ENCODE peak calls at places on chromosomes 13 and 19, in five cellular contexts. R is upper lobe of right lung; A is CD4-positive, alpha-beta T cell; I is A172; U is GM03348. M is an unnamed sample.

GRCh38 chr13:65582160-65582559 is 1648.0 kb downstream of the PCDH9 start:
- DNase-seq in R (no peak), A (no peak), I (no peak), U (no peak), M (no peak)

GRCh38 chr13:64810701-64811258 is 2419.4 kb downstream of the PCDH9 start:
- DNase-seq in R (no peak), A (no peak), I (peak; percentile 7), U (no peak), M (no peak)

GRCh38 chr19:34481861-34482379 is 362 bp downstream of the WTIP start:
- DNase-seq in R (peak; percentile 71), A (no peak), I (no peak), U (peak; percentile 91), M (no peak)

GRCh38 chr13:112136095-112136494 is 69.1 kb downstream of the SOX1 start:
- DNase-seq in R (peak; percentile 42), A (no peak), I (no peak), U (no peak), M (no peak)

GRCh38 chr13:34756136-34756535 is 185.9 kb upstream of the NBEA start:
- DNase-seq in R (no peak), A (no peak), I (no peak), U (no peak), M (no peak)

GRCh38 chr19:35789978-35790944 is 14.9 kb downstream of the ARHGAP33 start:
- DNase-seq in R (no peak), A (no peak), I (no peak), U (no peak), M (no peak)

GRCh38 chr19:49892716-49893115 is 4.0 kb downstream of the IL4I1 start:
- DNase-seq in R (no peak), A (no peak), I (no peak), U (no peak), M (no peak)

GRCh38 chr19:18915639-18916038 is 3.5 kb downstream of the COPE start:
- DNase-seq in R (no peak), A (no peak), I (peak; percentile 46), U (peak; percentile 49), M (peak; percentile 79)

GRCh38 chr13:45178349-45179142 is 22.3 kb downstream of the KCTD4 start:
- DNase-seq in R (no peak), A (no peak), I (peak; percentile 78), U (no peak), M (peak; percentile 27)

GRCh38 chr13:91304740-91305139 is 42.7 kb upstream of the MIR17HG start:
- DNase-seq in R (no peak), A (no peak), I (no peak), U (no peak), M (no peak)

GRCh38 chr19:45767881-45768643 is 990 bp downstream of the SIX5 start:
- DNase-seq in R (peak; percentile 87), A (no peak), I (no peak), U (peak; percentile 54), M (peak; percentile 91)

GRCh38 chr13:29472317-29472961 is 123.0 kb downstream of the SLC7A1 start:
- DNase-seq in R (no peak), A (peak; percentile 27), I (peak; percentile 48), U (peak; percentile 70), M (peak; percentile 72)

GRCh38 chr19:44476559-44477408 is 23.5 kb downstream of the ZNF180 start:
- DNase-seq in R (no peak), A (no peak), I (peak; percentile 19), U (no peak), M (peak; percentile 28)

GRCh38 chr19:33502521-33502920 is 19.1 kb downstream of the PEPD start:
- DNase-seq in R (no peak), A (no peak), I (no peak), U (no peak), M (no peak)

GRCh38 chr19:55210120-55210493 is 806 bp upstream of the PTPRH start:
- DNase-seq in R (no peak), A (no peak), I (peak; percentile 100), U (peak; percentile 60), M (no peak)

GRCh38 chr13:63773476-63773875 is 2357.8 kb upstream of the PCDH20 start:
- DNase-seq in R (no peak), A (no peak), I (no peak), U (no peak), M (no peak)

GRCh38 chr19:30692517-30692870 is 320.3 kb downstream of the ZNF536 start:
- DNase-seq in R (no peak), A (no peak), I (no peak), U (peak; percentile 61), M (peak; percentile 68)

GRCh38 chr13:33691980-33692379 is 126.0 kb upstream of the RFC3 start:
- DNase-seq in R (no peak), A (no peak), I (no peak), U (no peak), M (peak; percentile 48)